ENCODE peak calls at places on chromosomes 16 and 17, in seven cellular contexts. Y is left lung; Q is uterus; H is lung; L is naive thymus-derived CD4-positive, alpha-beta T cell; W is ascending aorta; T is A549. J is an unnamed sample.
A peak's percentile ranks its signal among the peaks of the same experiment; 100 is the strongest.

GRCh38 chr16:67530013-67530939 is 1.6 kb downstream of the RIPOR1 start:
- DNase-seq in Y (peak; percentile 82), Q (peak; percentile 81), H (peak; percentile 67), L (no peak), W (peak; percentile 69), T (no peak), J (peak; percentile 19)

GRCh38 chr17:27384721-27385120 is 71.5 kb upstream of the KSR1 start:
- DNase-seq in Y (no peak), Q (no peak), H (no peak), L (no peak), W (no peak), T (no peak), J (no peak)

GRCh38 chr17:43456661-43457361 is 27.0 kb upstream of the DHX8 start:
- DNase-seq in Y (peak; percentile 36), Q (no peak), H (peak; percentile 51), L (no peak), W (no peak), T (no peak), J (no peak)

GRCh38 chr17:75763269-75763607 is 1.8 kb downstream of the GALK1 start:
- DNase-seq in Y (no peak), Q (no peak), H (no peak), L (no peak), W (no peak), T (no peak), J (no peak)

GRCh38 chr17:38703742-38704644 is 1.1 kb upstream of the MLLT6 start:
- DNase-seq in Y (peak; percentile 90), Q (peak; percentile 79), H (peak; percentile 90), L (peak; percentile 55), W (peak; percentile 14), T (no peak), J (peak; percentile 63)

GRCh38 chr17:41989702-41990419 is 23.3 kb downstream of the CNP start:
- DNase-seq in Y (no peak), Q (no peak), H (no peak), L (no peak), W (no peak), T (no peak), J (no peak)

GRCh38 chr16:22386976-22387375 is 12.6 kb upstream of the CDR2 start:
- DNase-seq in Y (no peak), Q (no peak), H (no peak), L (no peak), W (no peak), T (no peak), J (no peak)

GRCh38 chr17:81713004-81713555 is 996 bp downstream of the SLC25A10 start:
- DNase-seq in Y (no peak), Q (no peak), H (no peak), L (no peak), W (no peak), T (no peak), J (no peak)

GRCh38 chr17:45296003-45296832 is 20.6 kb downstream of the MAP3K14 start:
- DNase-seq in Y (no peak), Q (no peak), H (no peak), L (no peak), W (no peak), T (no peak), J (no peak)

GRCh38 chr16:11181889-11182279 is 74.1 kb downstream of the SOCS1 start:
- DNase-seq in Y (peak; percentile 74), Q (no peak), H (no peak), L (no peak), W (no peak), T (no peak), J (no peak)

GRCh38 chr16:17281052-17281451 is 189.7 kb downstream of the XYLT1 start:
- DNase-seq in Y (no peak), Q (no peak), H (no peak), L (no peak), W (no peak), T (no peak), J (no peak)

GRCh38 chr16:4487955-4488481 is 11.8 kb downstream of the HMOX2 start:
- DNase-seq in Y (no peak), Q (no peak), H (no peak), L (peak; percentile 26), W (no peak), T (no peak), J (no peak)

GRCh38 chr17:57892820-57893595 is 43.2 kb upstream of the MRPS23 start:
- DNase-seq in Y (peak; percentile 92), Q (peak; percentile 90), H (peak; percentile 95), L (no peak), W (peak; percentile 90), T (peak; percentile 92), J (no peak)

GRCh38 chr17:41284043-41284442 is 8.5 kb downstream of the KRTAP9-7 start:
- DNase-seq in Y (no peak), Q (no peak), H (no peak), L (no peak), W (no peak), T (no peak), J (no peak)

GRCh38 chr17:42670925-42671657 is 5.7 kb downstream of the PLEKHH3 start:
- DNase-seq in Y (no peak), Q (peak; percentile 20), H (no peak), L (no peak), W (no peak), T (no peak), J (no peak)

GRCh38 chr16:82184213-82184612 is 14.2 kb upstream of the MPHOSPH6 start:
- DNase-seq in Y (no peak), Q (no peak), H (no peak), L (no peak), W (no peak), T (no peak), J (no peak)

GRCh38 chr17:63455417-63455816 is 9.3 kb upstream of the CYB561 start:
- DNase-seq in Y (no peak), Q (no peak), H (no peak), L (no peak), W (no peak), T (peak; percentile 51), J (no peak)

GRCh38 chr16:50067290-50067853 is 1.6 kb downstream of the HEATR3 start:
- DNase-seq in Y (no peak), Q (peak; percentile 19), H (no peak), L (peak; percentile 30), W (no peak), T (peak; percentile 45), J (no peak)

DNA sequence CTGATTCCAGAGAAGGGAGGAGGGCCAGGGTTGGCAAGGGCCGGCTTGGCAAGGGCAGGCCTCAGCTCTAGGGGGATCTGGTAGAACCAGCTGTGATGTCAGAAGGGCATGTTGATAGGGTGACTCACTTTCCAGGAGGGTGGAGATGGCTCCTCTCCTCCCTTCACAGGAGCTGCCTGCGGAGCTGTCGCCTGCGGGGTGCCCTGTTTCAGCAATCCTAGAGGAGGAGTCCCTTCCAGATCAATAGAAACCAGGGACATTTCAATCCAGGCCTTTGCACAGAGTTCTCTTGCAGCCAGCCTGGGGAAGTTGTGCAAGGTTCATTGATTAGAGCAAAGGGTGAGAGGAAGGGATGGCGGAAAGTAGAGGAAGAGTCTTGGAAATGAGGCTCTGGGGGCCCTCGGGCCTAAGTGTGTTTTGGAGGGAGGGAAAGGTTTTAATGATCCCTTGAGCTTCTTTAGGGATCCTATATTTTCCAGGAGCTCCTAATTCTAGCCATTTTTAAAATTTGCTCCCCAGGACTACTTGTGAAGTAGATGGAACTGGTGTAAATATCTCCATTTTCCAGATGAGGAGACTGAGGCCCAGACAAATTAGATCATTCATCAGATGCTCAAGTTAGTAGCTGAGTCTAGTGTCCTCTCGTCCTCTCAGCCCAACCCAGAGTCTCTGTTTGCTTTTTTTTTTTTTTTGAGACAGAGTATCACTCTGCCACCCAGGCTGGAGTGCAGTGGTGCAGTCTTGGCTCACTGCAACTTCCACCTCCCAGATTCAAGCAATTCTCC is 24.8 kb upstream of the CSNK2A2 start:
- DNase-seq in Y (no peak), Q (no peak), H (no peak), L (no peak), W (no peak), T (peak; percentile 19), J (no peak)
- H3K9me3 ChIP-seq in Y (no peaks in the 10 kb centered on the region), Q (no peaks in the 10 kb centered on the region), H (no peaks in the 10 kb centered on the region), L (no peaks in the 10 kb centered on the region), W (no peaks in the 10 kb centered on the region), T (peaks cover 5% of the 10 kb centered on the region), J (peaks cover 3% of the 10 kb centered on the region)

GRCh38 chr16:13770436-13770835 is 149.5 kb upstream of the ERCC4 start:
- DNase-seq in Y (no peak), Q (no peak), H (no peak), L (no peak), W (no peak), T (no peak), J (no peak)

GRCh38 chr16:13766334-13766733 is 153.6 kb upstream of the ERCC4 start:
- DNase-seq in Y (no peak), Q (no peak), H (no peak), L (no peak), W (no peak), T (no peak), J (no peak)

GRCh38 chr16:13772782-13773181 is 147.2 kb upstream of the ERCC4 start:
- DNase-seq in Y (no peak), Q (no peak), H (no peak), L (no peak), W (no peak), T (no peak), J (no peak)

DNA sequence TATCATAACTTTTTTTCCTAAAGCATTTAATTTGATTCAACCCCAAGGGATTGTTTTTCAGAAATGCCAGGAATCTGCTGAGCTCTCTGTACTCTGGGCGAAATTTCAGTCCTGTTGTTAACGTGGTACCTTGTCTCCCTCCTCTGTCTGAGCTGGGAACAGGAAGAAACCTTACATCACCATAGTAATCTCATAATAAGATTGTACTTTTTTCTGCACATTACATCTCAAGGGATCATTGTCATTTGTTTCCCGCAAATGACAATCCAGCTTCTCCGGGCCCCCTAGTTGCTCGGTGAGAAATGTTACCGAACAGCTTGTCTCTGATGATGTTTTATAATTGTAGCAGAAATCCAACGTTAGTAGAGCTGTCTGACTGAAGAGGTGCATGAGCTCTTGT is 152.7 kb upstream of the ERCC4 start:
- DNase-seq in Y (no peak), Q (no peak), H (no peak), L (no peak), W (no peak), T (no peak), J (no peak)
- H3K9me3 ChIP-seq in Y (no peaks in the 10 kb centered on the region), Q (no peaks in the 10 kb centered on the region), H (no peaks in the 10 kb centered on the region), L (no peaks in the 10 kb centered on the region), W (no peaks in the 10 kb centered on the region), T (no peaks in the 10 kb centered on the region), J (no peaks in the 10 kb centered on the region)

DNA sequence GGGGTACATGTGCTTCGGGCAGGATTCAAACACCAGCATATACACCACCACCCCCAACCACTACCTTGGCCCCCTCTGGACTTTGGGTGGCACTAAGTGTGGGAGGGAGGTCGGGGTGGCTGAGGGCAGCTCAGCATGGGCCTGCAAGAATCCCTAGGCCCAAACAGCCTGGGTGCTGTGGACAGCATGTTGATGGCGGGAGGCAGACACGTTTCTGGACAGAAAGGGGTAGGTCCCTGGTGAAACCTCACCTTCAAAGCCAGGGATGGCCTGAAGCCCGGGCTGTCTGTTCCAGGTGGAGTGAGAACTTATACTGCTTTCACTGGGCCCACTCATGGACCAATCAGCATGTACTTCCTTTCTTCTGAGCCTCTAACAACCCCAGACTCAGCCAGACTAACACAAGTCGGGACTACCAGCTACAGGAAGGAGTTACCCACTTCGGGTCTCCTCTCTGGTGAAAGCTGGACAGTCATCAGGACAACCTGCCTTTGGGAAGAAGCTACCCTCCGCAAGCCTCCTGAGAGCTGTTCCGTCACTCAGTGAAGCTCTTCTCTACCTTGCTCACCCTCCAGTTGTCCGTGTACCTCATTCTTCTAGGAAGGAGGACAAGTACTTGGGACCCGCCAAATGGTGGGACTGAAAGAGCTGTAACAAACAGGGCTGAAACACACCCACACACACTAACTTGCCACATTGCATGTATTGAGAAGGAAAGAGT is 203.0 kb downstream of the CPPED1 start:
- DNase-seq in Y (no peak), Q (no peak), H (no peak), L (no peak), W (no peak), T (no peak), J (no peak)
- H3K9me3 ChIP-seq in Y (no peaks in the 10 kb centered on the region), Q (no peaks in the 10 kb centered on the region), H (no peaks in the 10 kb centered on the region), L (no peaks in the 10 kb centered on the region), W (peaks cover 4% of the 10 kb centered on the region), T (no peaks in the 10 kb centered on the region), J (no peaks in the 10 kb centered on the region)

GRCh38 chr17:22469101-22469880 is 777.0 kb downstream of the KCNJ18 start:
- DNase-seq in Y (no peak), Q (no peak), H (no peak), L (no peak), W (no peak), T (no peak), J (no peak)
- H3K9me3 ChIP-seq in Y (no peaks in the 10 kb centered on the region), Q (no peaks in the 10 kb centered on the region), H (no peaks in the 10 kb centered on the region), L (no peaks in the 10 kb centered on the region), W (no peaks in the 10 kb centered on the region), T (no peaks in the 10 kb centered on the region), J (no peaks in the 10 kb centered on the region)

J was measured in T-helper 17 cell.